ENCODE peak calls at places on chromosomes 16 and 17, in four cellular contexts. One of them, this sample, is unnamed.

GRCh38 chr16:85376292-85377095 is 236.6 kb upstream of the GSE1 start:
- DNase-seq in tibial nerve: no peak
- DNase-seq in lung: no peak
- DNase-seq in lower lobe of right lung: no peak
- DNase-seq in this sample: no peak

GRCh38 chr16:85720319-85720637 is 30.6 kb downstream of the C16orf74 start:
- DNase-seq in tibial nerve: no peak
- DNase-seq in lung: no peak
- DNase-seq in lower lobe of right lung: no peak
- DNase-seq in this sample: no peak

GRCh38 chr17:40460585-40460975 is 17.3 kb downstream of the IGFBP4 start:
- DNase-seq in tibial nerve: no peak
- DNase-seq in lung: no peak
- DNase-seq in lower lobe of right lung: no peak
- DNase-seq in this sample: no peak

GRCh38 chr16:2282866-2283555 is 15.1 kb upstream of the RNPS1 start:
- DNase-seq in tibial nerve: no peak
- DNase-seq in lung: no peak
- DNase-seq in lower lobe of right lung: no peak
- DNase-seq in this sample: no peak

GRCh38 chr17:55668581-55668980 is 54.1 kb downstream of the TMEM100 start:
- DNase-seq in tibial nerve: no peak
- DNase-seq in lung: no peak
- DNase-seq in lower lobe of right lung: no peak
- DNase-seq in this sample: no peak

GRCh38 chr16:85395913-85396878 is 216.9 kb upstream of the GSE1 start:
- DNase-seq in tibial nerve: peak; percentile 17
- DNase-seq in lung: no peak
- DNase-seq in lower lobe of right lung: peak; percentile 46
- DNase-seq in this sample: no peak

GRCh38 chr17:21361020-21361809 is 14.9 kb upstream of the KCNJ12 start:
- DNase-seq in tibial nerve: no peak
- DNase-seq in lung: no peak
- DNase-seq in lower lobe of right lung: no peak
- DNase-seq in this sample: no peak

GRCh38 chr17:1485748-1486376 is 6.6 kb downstream of the MYO1C start:
- DNase-seq in tibial nerve: no peak
- DNase-seq in lung: peak; percentile 62
- DNase-seq in lower lobe of right lung: peak; percentile 83
- DNase-seq in this sample: no peak

GRCh38 chr17:50524838-50525237 is 7.7 kb upstream of the EPN3 start:
- DNase-seq in tibial nerve: no peak
- DNase-seq in lung: no peak
- DNase-seq in lower lobe of right lung: no peak
- DNase-seq in this sample: no peak

GRCh38 chr16:69236319-69236718 is 49.4 kb downstream of the SNTB2 start:
- DNase-seq in tibial nerve: no peak
- DNase-seq in lung: no peak
- DNase-seq in lower lobe of right lung: no peak
- DNase-seq in this sample: no peak

GRCh38 chr16:14458576-14458975 is 171.5 kb downstream of the PARN start:
- DNase-seq in tibial nerve: no peak
- DNase-seq in lung: no peak
- DNase-seq in lower lobe of right lung: no peak
- DNase-seq in this sample: no peak

GRCh38 chr16:28103516-28104170 is 40.1 kb upstream of the GSG1L start:
- DNase-seq in tibial nerve: no peak
- DNase-seq in lung: no peak
- DNase-seq in lower lobe of right lung: peak; percentile 31
- DNase-seq in this sample: no peak

GRCh38 chr17:59417452-59417851 is 86.0 kb downstream of the YPEL2 start:
- DNase-seq in tibial nerve: no peak
- DNase-seq in lung: no peak
- DNase-seq in lower lobe of right lung: no peak
- DNase-seq in this sample: no peak
- TF ChIP-seq CTCF in tibial nerve: no peak
- TF ChIP-seq CTCF in lung: no peak
- TF ChIP-seq CTCF in lower lobe of right lung: no peak
- TF ChIP-seq CTCF in this sample: no peak

GRCh38 chr16:56234737-56235136 is 43.4 kb downstream of the GNAO1 start:
- DNase-seq in tibial nerve: no peak
- DNase-seq in lung: no peak
- DNase-seq in lower lobe of right lung: no peak
- DNase-seq in this sample: no peak
- TF ChIP-seq CTCF in tibial nerve: no peak
- TF ChIP-seq CTCF in lung: no peak
- TF ChIP-seq CTCF in lower lobe of right lung: no peak
- TF ChIP-seq CTCF in this sample: no peak

GRCh38 chr16:53007095-53007494 is 45.6 kb downstream of the CHD9NB start:
- DNase-seq in tibial nerve: no peak
- DNase-seq in lung: no peak
- DNase-seq in lower lobe of right lung: no peak
- DNase-seq in this sample: no peak
- TF ChIP-seq CTCF in tibial nerve: no peak
- TF ChIP-seq CTCF in lung: no peak
- TF ChIP-seq CTCF in lower lobe of right lung: no peak
- TF ChIP-seq CTCF in this sample: no peak

GRCh38 chr16:23068337-23068736 is 80.9 kb downstream of the USP31 start:
- DNase-seq in tibial nerve: no peak
- DNase-seq in lung: no peak
- DNase-seq in lower lobe of right lung: no peak
- DNase-seq in this sample: no peak
- TF ChIP-seq CTCF in tibial nerve: no peak
- TF ChIP-seq CTCF in lung: no peak
- TF ChIP-seq CTCF in lower lobe of right lung: no peak
- TF ChIP-seq CTCF in this sample: no peak

GRCh38 chr16:29313559-29313887 is 93.0 kb downstream of the NPIPB11 start:
- DNase-seq in tibial nerve: no peak
- DNase-seq in lung: no peak
- DNase-seq in lower lobe of right lung: no peak
- DNase-seq in this sample: no peak

GRCh38 chr16:29312835-29313558 is 93.5 kb downstream of the NPIPB11 start:
- DNase-seq in tibial nerve: no peak
- DNase-seq in lung: no peak
- DNase-seq in lower lobe of right lung: no peak
- DNase-seq in this sample: no peak

GRCh38 chr16:29308644-29309546 is 97.6 kb downstream of the NPIPB11 start:
- DNase-seq in tibial nerve: no peak
- DNase-seq in lung: no peak
- DNase-seq in lower lobe of right lung: no peak
- DNase-seq in this sample: no peak

GRCh38 chr16:29311636-29312344 is 94.7 kb downstream of the NPIPB11 start:
- DNase-seq in tibial nerve: no peak
- DNase-seq in lung: no peak
- DNase-seq in lower lobe of right lung: no peak
- DNase-seq in this sample: no peak

GRCh38 chr16:29310852-29311314 is 95.6 kb downstream of the NPIPB11 start:
- DNase-seq in tibial nerve: no peak
- DNase-seq in lung: no peak
- DNase-seq in lower lobe of right lung: no peak
- DNase-seq in this sample: no peak
- TF ChIP-seq CTCF in tibial nerve: no peak
- TF ChIP-seq CTCF in lung: no peak
- TF ChIP-seq CTCF in lower lobe of right lung: no peak
- TF ChIP-seq CTCF in this sample: no peak